ENCODE peak calls at places on chromosomes 4 and X, in six cellular contexts. C is NCI-H2029, G is iPS DF 19.7, N is left kidney, A is HAP-1, K is amygdala. H is an unnamed sample.

GRCh38 chr4:72505314-72505744 is 63.7 kb downstream of the ADAMTS3 start:
- DNase-seq in C (peak), G (peak), N (peak), A (peak), K (no peak), H (no peak)

GRCh38 chrX:81195712-81196111 is 6.0 kb downstream of the HMGN5 start:
- DNase-seq in C (no peak), G (no peak), N (peak), A (peak), K (peak), H (peak)

GRCh38 chr4:110897779-110898178 is 274.9 kb upstream of the PITX2 start:
- DNase-seq in C (no peak), G (no peak), N (no peak), A (peak), K (no peak), H (no peak)

GRCh38 chr4:1566838-1567518 is 117.1 kb downstream of the FAM53A start:
- DNase-seq in C (no peak), G (no peak), N (no peak), A (no peak), K (no peak), H (no peak)

GRCh38 chr4:123081971-123082370 is 159.6 kb upstream of the NUDT6 start:
- DNase-seq in C (no peak), G (no peak), N (no peak), A (no peak), K (no peak), H (no peak)

GRCh38 chr4:99395595-99396364 is 39.4 kb downstream of the ADH7 start:
- DNase-seq in C (no peak), G (no peak), N (no peak), A (no peak), K (no peak), H (no peak)

GRCh38 chr4:19913670-19914069 is 338.0 kb upstream of the SLIT2 start:
- DNase-seq in C (no peak), G (no peak), N (no peak), A (no peak), K (no peak), H (no peak)

GRCh38 chr4:116453127-116453526 is 632.2 kb downstream of the TRAM1L1 start:
- DNase-seq in C (no peak), G (no peak), N (no peak), A (no peak), K (no peak), H (no peak)

GRCh38 chr4:167020410-167020809 is 213.9 kb downstream of the SPOCK3 start:
- DNase-seq in C (no peak), G (peak), N (peak), A (no peak), K (no peak), H (no peak)

GRCh38 chrX:44975666-44976263 is 102.8 kb downstream of the KDM6A start:
- DNase-seq in C (no peak), G (no peak), N (no peak), A (no peak), K (no peak), H (no peak)

GRCh38 chrX:148804579-148804978 is 304.2 kb downstream of the AFF2 start:
- DNase-seq in C (no peak), G (no peak), N (no peak), A (no peak), K (no peak), H (no peak)

GRCh38 chr4:211033-211511 is 86.8 kb downstream of the ZNF718 start:
- DNase-seq in C (no peak), G (no peak), N (no peak), A (no peak), K (no peak), H (no peak)

GRCh38 chr4:112515278-112516075 is 503 bp downstream of the NEUROG2 start:
- DNase-seq in C (no peak), G (no peak), N (peak), A (peak), K (no peak), H (no peak)

GRCh38 chrX:115058276-115058675 is 40.9 kb upstream of the IL13RA2 start:
- DNase-seq in C (no peak), G (no peak), N (peak), A (no peak), K (no peak), H (no peak)

GRCh38 chrX:81174286-81174685 is 27.4 kb downstream of the HMGN5 start:
- DNase-seq in C (no peak), G (no peak), N (peak), A (peak), K (no peak), H (no peak)

GRCh38 chr4:97910005-97910404 is 233.3 kb downstream of the STPG2 start:
- DNase-seq in C (peak), G (peak), N (peak), A (no peak), K (no peak), H (no peak)

GRCh38 chr4:15963001-15963451 is at the start of gene FGFBP2:
- DNase-seq in C (peak), G (no peak), N (peak), A (no peak), K (no peak), H (no peak)

GRCh38 chrX:107678957-107679740 is 50.8 kb downstream of the PRPS1 start:
- DNase-seq in C (no peak), G (no peak), N (no peak), A (no peak), K (no peak), H (peak)

GRCh38 chr4:111398906-111399330 is 746.3 kb upstream of the FAM241A start:
- DNase-seq in C (no peak), G (no peak), N (peak), A (no peak), K (no peak), H (no peak)

GRCh38 chr4:147683172-147683571 is 791 bp downstream of the PRMT9 start:
- DNase-seq in C (no peak), G (no peak), N (peak), A (no peak), K (peak), H (no peak)

GRCh38 chr4:138952405-138952804 is 63.2 kb upstream of the NOCT start:
- DNase-seq in C (no peak), G (no peak), N (no peak), A (no peak), K (no peak), H (no peak)

GRCh38 chr4:153252122-153252521 is 47.9 kb downstream of the TRIM2 start:
- DNase-seq in C (no peak), G (no peak), N (no peak), A (no peak), K (no peak), H (no peak)

GRCh38 chr4:72357908-72358307 is 211.1 kb downstream of the ADAMTS3 start:
- DNase-seq in C (no peak), G (no peak), N (no peak), A (no peak), K (no peak), H (no peak)

GRCh38 chr4:146153964-146154536 is 21.5 kb upstream of the LSM6 start:
- DNase-seq in C (no peak), G (no peak), N (peak), A (no peak), K (no peak), H (no peak)

H was measured in T-helper 17 cell.